ENCODE peak calls at places on chromosomes 3 and 15, in eight cellular contexts. I is RWPE1, Q is upper lobe of right lung, L is omental fat pad, F is fibroblast of villous mesenchyme, J is mesothelial cell of epicardium, U is fibroblast of mammary gland, A is lower lobe of right lung. G is an unnamed sample.

GRCh38 chr3:136193273-136194043 is 2.7 kb downstream of the MSL2 start:
- DNase-seq in Q (no peak), L (no peak), I (no peak), F (peak), U (no peak), J (no peak), A (no peak), G (no peak)

GRCh38 chr3:10495003-10495402 is 10.4 kb downstream of the ATP2B2 start:
- DNase-seq in L (no peak), J (no peak), F (no peak), Q (no peak), I (peak), A (no peak), U (peak), G (peak)

GRCh38 chr3:65953301-65953812 is 85.4 kb downstream of the MAGI1 start:
- DNase-seq in J (peak), U (no peak), Q (peak), I (no peak), L (no peak), F (no peak), A (peak), G (no peak)

GRCh38 chr3:71710906-71711494 is 14.2 kb downstream of the EIF4E3 start:
- DNase-seq in Q (no peak), U (peak), L (no peak), J (no peak), A (no peak), F (peak), I (peak), G (no peak)

GRCh38 chr15:62649793-62650420 is 392.6 kb upstream of the TPM1 start:
- DNase-seq in J (no peak), I (no peak), Q (no peak), U (peak), A (no peak), F (peak), L (no peak), G (no peak)

GRCh38 chr3:13057641-13058040 is 15.6 kb downstream of the IQSEC1 start:
- DNase-seq in Q (no peak), L (no peak), J (no peak), F (no peak), U (no peak), A (no peak), I (no peak), G (peak)

GRCh38 chr3:128996741-128997140 is 2.9 kb upstream of the CFAP92 start:
- DNase-seq in L (no peak), I (no peak), J (no peak), Q (no peak), F (no peak), A (no peak), U (no peak), G (no peak)

GRCh38 chr15:100353469-100353868 is 11.7 kb upstream of the ADAMTS17 start:
- DNase-seq in I (no peak), Q (no peak), L (no peak), F (no peak), A (no peak), J (no peak), U (no peak), G (no peak)

GRCh38 chr15:80351211-80351610 is 53.0 kb upstream of the ARNT2 start:
- DNase-seq in U (no peak), F (no peak), I (no peak), L (no peak), Q (no peak), A (no peak), J (no peak), G (no peak)

GRCh38 chr15:53791616-53792015 is 32.2 kb upstream of the WDR72 start:
- DNase-seq in Q (no peak), I (no peak), J (no peak), F (no peak), L (no peak), U (no peak), A (no peak), G (no peak)

GRCh38 chr3:48367201-48367600 is 4.8 kb upstream of the FBXW12 start:
- DNase-seq in A (no peak), U (no peak), L (no peak), F (no peak), Q (no peak), I (no peak), J (no peak), G (peak)
- TF ChIP-seq CTCF in A (no peak), U (no peak), L (no peak), F (no peak), Q (no peak), I (no peak), J (no peak), G (no peak)

GRCh38 chr3:190534986-190535385 is 21.1 kb downstream of the IL1RAP start:
- DNase-seq in A (no peak), L (no peak), I (no peak), J (no peak), U (peak), F (peak), Q (no peak), G (no peak)
- TF ChIP-seq CTCF in A (no peak), L (no peak), I (no peak), J (no peak), U (no peak), F (no peak), Q (no peak), G (no peak)

DNA sequence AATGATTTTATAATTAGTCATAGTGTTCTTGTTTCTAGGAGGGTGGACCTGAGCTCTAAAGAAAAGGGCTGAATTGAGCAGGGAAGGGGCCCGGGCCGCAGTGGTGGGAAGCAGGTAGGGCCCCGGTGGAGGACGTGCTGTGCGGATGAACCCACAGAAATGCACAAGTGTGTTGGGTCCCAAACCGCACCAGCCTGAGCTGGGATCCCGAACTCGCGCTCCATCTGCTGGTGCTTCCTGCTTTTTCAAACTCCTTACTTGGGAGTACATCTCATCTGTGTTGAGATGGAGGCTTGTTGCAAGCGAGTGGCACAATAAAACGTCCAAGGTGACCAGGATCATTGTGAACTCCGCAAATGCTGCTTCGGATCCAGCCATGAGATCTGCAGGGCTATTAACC is 244.8 kb upstream of the IGF1R start:
- DNase-seq in I (no peak), J (no peak), U (no peak), Q (no peak), L (no peak), A (no peak), F (no peak), G (no peak)
- TF ChIP-seq CTCF in I (no peak), J (no peak), U (no peak), Q (no peak), L (no peak), A (no peak), F (no peak), G (no peak)

GRCh38 chr3:123444023-123444422 is 4.9 kb downstream of the ADCY5 start:
- DNase-seq in L (no peak), A (no peak), F (no peak), I (no peak), Q (no peak), U (no peak), J (no peak), G (no peak)

GRCh38 chr3:123446210-123446609 is 2.7 kb downstream of the ADCY5 start:
- DNase-seq in A (no peak), U (no peak), F (no peak), Q (no peak), I (no peak), J (no peak), L (no peak), G (no peak)

GRCh38 chr3:123442908-123443307 is 6.0 kb downstream of the ADCY5 start:
- DNase-seq in Q (no peak), A (no peak), L (no peak), F (no peak), U (no peak), J (no peak), I (no peak), G (no peak)

GRCh38 chr3:123445702-123446101 is 3.2 kb downstream of the ADCY5 start:
- DNase-seq in L (no peak), J (no peak), A (no peak), Q (no peak), I (no peak), U (no peak), F (no peak), G (no peak)

DNA sequence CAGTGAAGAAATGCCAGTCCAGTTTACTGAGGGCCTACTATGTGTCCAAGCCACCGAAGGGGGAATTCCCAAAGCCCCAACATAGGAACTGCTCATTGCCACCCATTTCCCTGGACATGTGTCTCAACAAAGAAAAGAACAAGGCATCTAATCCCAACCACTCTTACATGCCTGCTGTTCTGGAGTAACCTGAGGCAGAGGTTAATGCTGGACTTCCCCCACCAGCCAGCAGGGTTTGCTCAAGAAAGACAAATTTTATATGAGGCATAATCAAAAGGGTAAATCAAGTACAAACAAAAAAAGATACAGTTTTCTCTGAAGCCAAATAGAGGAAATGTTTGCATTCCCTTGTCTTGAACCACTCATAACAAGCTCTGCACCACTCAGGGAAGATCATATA is 4.1 kb downstream of the ADCY5 start:
- DNase-seq in J (no peak), F (no peak), U (no peak), L (no peak), I (no peak), A (no peak), Q (no peak), G (no peak)
- TF ChIP-seq CTCF in J (no peak), F (peak), U (no peak), L (no peak), I (no peak), A (no peak), Q (no peak), G (peak)

DNA sequence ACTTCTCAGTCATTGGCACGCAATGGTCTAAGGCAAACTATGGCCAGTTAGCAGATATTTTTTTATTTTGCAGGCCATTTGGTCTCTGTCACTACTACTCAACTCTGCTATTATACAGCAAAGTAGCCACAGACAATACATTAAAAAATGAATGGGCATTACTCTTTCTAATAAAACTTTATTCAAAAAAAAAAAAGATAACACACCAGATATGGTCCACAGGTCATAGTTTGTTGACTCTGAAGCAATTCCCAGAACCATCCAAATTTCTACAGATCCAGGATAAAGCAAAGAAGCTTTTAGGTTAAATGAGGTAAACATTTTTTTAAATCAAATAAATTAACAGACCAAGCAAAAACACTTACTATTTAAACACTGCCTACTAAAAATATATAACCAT is 89.4 kb downstream of the TBL1XR1 start:
- DNase-seq in L (no peak), Q (no peak), I (no peak), J (no peak), A (no peak), U (no peak), F (no peak), G (no peak)
- TF ChIP-seq CTCF in L (no peak), Q (no peak), I (no peak), J (no peak), A (no peak), U (no peak), F (no peak), G (no peak)